ENCODE peak calls at places on chromosome 5, in ten cellular contexts. V is stimulated activated CD8-positive, alpha-beta memory T cell treated with anti-CD3 and anti-CD28 coated beads, Interleukin-12 subunit alpha, Interleukin-12 subunit beta, amount 100 ng/mL, for 4 hours; R is gastrocnemius medialis; N is activated gamma-delta T cell treated with anti-CD3 and anti-CD28 coated beads, Interleukin-2, amount 50 U/mL, for 16 hours; G is brain microvascular endothelial cell; J is stimulated activated CD4-positive, alpha-beta T cell treated with anti-CD3 and anti-CD28 coated beads, Interleukin-1b, Interleukin-23, amount 100 ng/mL, for 48 hours; O is NCI-H1092 treated with DMSO at 0.1 percent for 48 hours; M is posterior cingulate gyrus; A is cardiac fibroblast; S is mammary epithelial cell. F is an unnamed sample.
A peak's percentile ranks its signal among the peaks of the same experiment; 100 is the strongest.

GRCh38 chr5:181246276-181247050 is 2.8 kb upstream of the RACK1 start:
- DNase-seq in O (no peak), S (peak; percentile 84), J (peak; percentile 82), N (peak; percentile 56), M (peak; percentile 95), R (peak; percentile 84), G (peak; percentile 80), A (peak; percentile 89), V (peak; percentile 68), F (peak; percentile 64)

GRCh38 chr5:52709171-52709925 is 78.4 kb upstream of the ITGA1 start:
- DNase-seq in G (peak; percentile 73), V (no peak), N (peak; percentile 9), S (peak; percentile 74), R (no peak), M (no peak), A (no peak), O (no peak), J (no peak), F (peak; percentile 51)

GRCh38 chr5:143955140-143955539 is 143.2 kb downstream of the HMHB1 start:
- DNase-seq in S (no peak), A (peak; percentile 80), R (no peak), V (no peak), G (peak; percentile 50), O (no peak), M (no peak), J (no peak), N (no peak), F (no peak)

GRCh38 chr5:95445442-95445841 is 54.3 kb downstream of the FAM81B start:
- DNase-seq in M (no peak), V (no peak), J (no peak), G (no peak), N (no peak), R (no peak), O (no peak), S (no peak), A (no peak), F (no peak)

GRCh38 chr5:174549254-174549653 is 175.1 kb upstream of the MSX2 start:
- DNase-seq in A (peak; percentile 24), V (no peak), S (no peak), R (no peak), O (no peak), J (no peak), G (no peak), N (no peak), M (no peak), F (no peak)

GRCh38 chr5:58239075-58239474 is 220.8 kb downstream of the PLK2 start:
- DNase-seq in V (no peak), G (no peak), A (no peak), R (no peak), M (no peak), O (no peak), S (no peak), N (no peak), J (no peak), F (no peak)

GRCh38 chr5:127935398-127935797 is 148.2 kb upstream of the SLC12A2 start:
- DNase-seq in A (no peak), V (no peak), O (no peak), M (no peak), R (no peak), N (no peak), S (no peak), J (no peak), G (no peak), F (peak; percentile 58)

GRCh38 chr5:126100767-126101166 is 322.4 kb upstream of the GRAMD2B start:
- DNase-seq in N (no peak), S (no peak), G (no peak), V (no peak), A (peak; percentile 29), R (no peak), O (no peak), M (no peak), J (no peak), F (no peak)

GRCh38 chr5:61468483-61468865 is 136.4 kb downstream of the ZSWIM6 start:
- DNase-seq in A (peak; percentile 5), J (no peak), O (no peak), G (no peak), V (no peak), R (no peak), S (no peak), M (no peak), N (no peak), F (no peak)

GRCh38 chr5:138702166-138702826 is 50.9 kb upstream of the CTNNA1 start:
- DNase-seq in A (no peak), R (no peak), G (no peak), J (no peak), N (no peak), S (no peak), O (no peak), V (no peak), M (no peak), F (no peak)

GRCh38 chr5:147628054-147628895 is 118.4 kb upstream of the DPYSL3 start:
- DNase-seq in R (no peak), G (peak; percentile 77), A (peak; percentile 75), V (peak; percentile 11), J (peak; percentile 17), N (peak; percentile 28), M (no peak), S (peak; percentile 56), O (peak; percentile 63), F (peak; percentile 71)

GRCh38 chr5:173675287-173675996 is 59.0 kb upstream of the BOD1 start:
- DNase-seq in R (peak; percentile 51), J (no peak), G (no peak), M (no peak), O (no peak), V (no peak), A (no peak), S (no peak), N (no peak), F (no peak)

GRCh38 chr5:134174841-134175839 is 1.6 kb downstream of the SKP1 start:
- DNase-seq in J (no peak), V (no peak), N (no peak), M (no peak), S (peak; percentile 34), O (no peak), A (peak; percentile 55), G (peak; percentile 30), R (no peak), F (peak; percentile 55)

GRCh38 chr5:80711938-80712337 is 57.2 kb upstream of the DHFR start:
- DNase-seq in V (no peak), N (no peak), R (no peak), G (peak; percentile 11), O (peak; percentile 13), J (no peak), A (peak; percentile 40), M (no peak), S (peak; percentile 10), F (peak; percentile 10)

GRCh38 chr5:122871669-122872068 is 26.3 kb downstream of the SNX24 start:
- DNase-seq in M (no peak), A (no peak), S (no peak), J (no peak), G (no peak), R (no peak), O (no peak), V (no peak), N (no peak), F (no peak)

GRCh38 chr5:122874179-122874875 is 28.9 kb downstream of the SNX24 start:
- DNase-seq in J (no peak), S (no peak), G (no peak), M (no peak), V (no peak), N (no peak), O (no peak), A (no peak), R (no peak), F (no peak)

GRCh38 chr5:72402381-72402890 is 82.3 kb downstream of the PTCD2 start:
- DNase-seq in G (no peak), R (no peak), S (peak; percentile 76), A (no peak), M (no peak), V (no peak), N (no peak), O (no peak), J (no peak), F (peak; percentile 61)